ENCODE peak calls at places on chromosomes 16 and 17, in seven cellular contexts. G is effector memory CD4-positive, alpha-beta T cell; J is CD8-positive, alpha-beta memory T cell; C is thyroid gland; N is pancreas; E is WERI-Rb-1; D is CD8-positive, alpha-beta T cell. T is an unnamed sample.

GRCh38 chr17:32877164-32877764 is 340 bp upstream of the MYO1D start:
- DNase-seq in G (peak; percentile 86), J (peak; percentile 91), C (peak; percentile 93), N (peak; percentile 97), E (peak; percentile 86), D (peak; percentile 85), T (peak; percentile 67)

GRCh38 chr17:54902611-54903010 is 2.0 kb downstream of the TOM1L1 start:
- DNase-seq in G (no peak), J (no peak), C (no peak), N (no peak), E (no peak), D (no peak), T (no peak)

GRCh38 chr16:31274831-31275816 is 15.3 kb downstream of the ITGAM start:
- DNase-seq in G (no peak), J (no peak), C (no peak), N (no peak), E (no peak), D (no peak), T (no peak)

GRCh38 chr16:69123894-69124293 is 8.5 kb downstream of the CHTF8 start:
- DNase-seq in G (peak; percentile 53), J (peak; percentile 55), C (peak; percentile 64), N (no peak), E (peak; percentile 64), D (peak; percentile 28), T (peak; percentile 57)

GRCh38 chr17:13888043-13888442 is 181.3 kb upstream of the COX10 start:
- DNase-seq in G (no peak), J (no peak), C (peak; percentile 21), N (no peak), E (no peak), D (no peak), T (no peak)

GRCh38 chr16:24540575-24541240 is 1.3 kb downstream of the RBBP6 start:
- DNase-seq in G (no peak), J (no peak), C (peak; percentile 16), N (no peak), E (no peak), D (no peak), T (no peak)

GRCh38 chr17:15492186-15492585 is 24.8 kb upstream of the CDRT4 start:
- DNase-seq in G (no peak), J (no peak), C (no peak), N (no peak), E (no peak), D (no peak), T (no peak)

GRCh38 chr17:65627892-65628622 is 66.6 kb upstream of the AXIN2 start:
- DNase-seq in G (no peak), J (no peak), C (peak; percentile 88), N (no peak), E (no peak), D (no peak), T (no peak)

GRCh38 chr16:9823510-9823909 is 358.7 kb downstream of the GRIN2A start:
- DNase-seq in G (no peak), J (no peak), C (no peak), N (no peak), E (no peak), D (no peak), T (no peak)

GRCh38 chr16:3581392-3581791 is 4.2 kb upstream of the NLRC3 start:
- DNase-seq in G (no peak), J (no peak), C (no peak), N (peak; percentile 59), E (no peak), D (no peak), T (no peak)

GRCh38 chr17:68831170-68831569 is 124.0 kb downstream of the ABCA8 start:
- DNase-seq in G (no peak), J (no peak), C (no peak), N (no peak), E (no peak), D (no peak), T (no peak)

DNA sequence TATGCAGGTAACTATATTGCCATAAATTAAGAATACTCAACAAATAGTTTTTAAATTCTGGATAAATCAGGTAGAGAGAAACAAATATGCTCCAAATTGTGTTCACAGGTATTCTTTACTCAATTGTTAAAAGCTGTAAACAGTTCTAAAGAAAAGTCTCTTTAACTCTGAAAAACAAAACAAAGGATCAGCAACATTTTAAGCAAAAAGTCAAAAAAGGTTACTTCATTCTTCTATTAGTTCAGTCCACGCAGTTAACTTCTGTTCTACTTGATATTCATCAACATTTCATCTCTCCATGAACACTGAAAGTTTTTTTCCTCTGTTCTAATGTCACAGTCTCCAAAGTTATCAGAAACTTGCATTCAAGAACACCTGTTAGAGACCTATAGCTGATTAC is 47.9 kb downstream of the SCPEP1 start:
- DNase-seq in G (no peak), J (no peak), C (no peak), N (no peak), E (no peak), D (no peak), T (no peak)
- H3K27ac ChIP-seq in G (no peak overlapping the region), J (no peak overlapping the region), C (no peak overlapping the region), N (no peak overlapping the region), E (no peak overlapping the region), D (no peak overlapping the region), T (no peak overlapping the region)

GRCh38 chr17:17376362-17376761 is 73.2 kb downstream of the NT5M start:
- DNase-seq in G (no peak), J (no peak), C (peak; percentile 54), N (no peak), E (no peak), D (no peak), T (no peak)
- H3K27ac ChIP-seq in G (no peak overlapping the region), J (no peak overlapping the region), C (no peak overlapping the region), N (no peak overlapping the region), E (no peak overlapping the region), D (no peak overlapping the region), T (peak overlapping the region; percentile 1)

GRCh38 chr17:57357392-57357784 is 101.1 kb downstream of the MSI2 start:
- DNase-seq in G (no peak), J (no peak), C (peak; percentile 94), N (peak; percentile 93), E (peak; percentile 38), D (no peak), T (no peak)

GRCh38 chr17:57356722-57357391 is 100.5 kb downstream of the MSI2 start:
- DNase-seq in G (no peak), J (no peak), C (no peak), N (no peak), E (peak; percentile 21), D (no peak), T (no peak)

GRCh38 chr17:57360266-57360665 is 103.9 kb downstream of the MSI2 start:
- DNase-seq in G (no peak), J (no peak), C (no peak), N (no peak), E (no peak), D (no peak), T (no peak)

GRCh38 chr17:57356153-57356721 is 99.9 kb downstream of the MSI2 start:
- DNase-seq in G (no peak), J (no peak), C (no peak), N (no peak), E (no peak), D (no peak), T (no peak)

DNA sequence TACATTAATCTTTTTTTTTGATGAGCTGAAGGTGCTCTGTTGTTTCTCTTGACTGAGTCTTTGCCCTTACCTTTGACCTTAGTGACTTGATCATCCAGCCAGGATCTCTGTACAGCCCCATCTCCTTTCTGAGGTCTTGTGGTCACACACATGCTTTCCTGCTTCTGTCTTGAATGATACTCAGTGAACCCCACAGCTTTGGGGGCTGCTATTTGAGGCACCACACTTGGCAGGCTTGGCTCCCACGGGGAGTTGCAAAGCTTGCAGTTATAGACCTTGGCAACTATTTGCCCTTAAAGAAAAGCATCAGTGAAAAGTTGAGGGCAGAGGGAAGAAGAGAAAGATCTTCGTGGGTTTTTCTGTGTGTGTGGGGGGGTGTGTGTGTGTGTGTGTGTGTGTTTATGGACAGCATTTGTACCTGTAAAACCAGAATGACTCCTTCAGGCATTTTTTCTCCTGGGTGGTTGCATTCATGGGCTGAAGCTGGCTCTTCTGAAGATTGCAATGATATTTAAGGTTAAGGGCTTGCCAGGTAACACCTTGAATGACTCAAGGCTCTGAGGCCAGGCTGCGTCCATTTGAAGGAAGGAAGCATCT is 101.6 kb downstream of the MSI2 start:
- DNase-seq in G (no peak), J (no peak), C (peak; percentile 25), N (no peak), E (no peak), D (no peak), T (no peak)
- H3K27ac ChIP-seq in G (no peak overlapping the region), J (no peak overlapping the region), C (peak overlapping the region; percentile 90), N (peak overlapping the region; percentile 84), E (peak overlapping the region; percentile 60), D (no peak overlapping the region), T (no peak overlapping the region)

GRCh38 chr16:592518-593306 is 2.8 kb downstream of the RAB40C start:
- DNase-seq in G (no peak), J (no peak), C (peak; percentile 81), N (peak; percentile 89), E (peak; percentile 82), D (no peak), T (peak; percentile 98)
- H3K27ac ChIP-seq in G (no peak overlapping the region), J (no peak overlapping the region), C (peak overlapping the region; percentile 83), N (peak overlapping the region; percentile 98), E (peak overlapping the region; percentile 64), D (no peak overlapping the region), T (peak overlapping the region; percentile 91)

GRCh38 chr17:63354251-63354650 is 91.9 kb downstream of the CYB561 start:
- DNase-seq in G (no peak), J (no peak), C (no peak), N (no peak), E (no peak), D (no peak), T (no peak)

GRCh38 chr17:63358956-63359355 is 87.2 kb downstream of the CYB561 start:
- DNase-seq in G (no peak), J (no peak), C (peak; percentile 36), N (no peak), E (no peak), D (no peak), T (no peak)

GRCh38 chr17:63356275-63356905 is 89.7 kb downstream of the CYB561 start:
- DNase-seq in G (no peak), J (no peak), C (no peak), N (no peak), E (no peak), D (no peak), T (no peak)

GRCh38 chr17:63361182-63361581 is 84.9 kb downstream of the CYB561 start:
- DNase-seq in G (no peak), J (no peak), C (peak; percentile 16), N (no peak), E (no peak), D (no peak), T (no peak)

GRCh38 chr17:63358111-63358839 is 87.8 kb downstream of the CYB561 start:
- DNase-seq in G (no peak), J (no peak), C (no peak), N (no peak), E (no peak), D (no peak), T (no peak)
- H3K27ac ChIP-seq in G (no peak overlapping the region), J (no peak overlapping the region), C (no peak overlapping the region), N (no peak overlapping the region), E (peak overlapping the region; percentile 37), D (no peak overlapping the region), T (no peak overlapping the region)

T was measured in HL-60.